ENCODE peak calls at places on chromosome 19, in seven cellular contexts. Q is naive thymus-derived CD4-positive, alpha-beta T cell; T is CD8-positive, alpha-beta T cell; E is adrenal gland; I is tibial artery; J is CD8-positive, alpha-beta memory T cell; H is iPS DF 6.9. K is an unnamed sample. For H3K9me3, the result is how much of the 10 kb centered on the place peaks cover.

GRCh38 chr19:7333198-7334118 is 15.3 kb upstream of the ARHGEF18 start:
- DNase-seq in H (no peak), J (no peak), Q (no peak), E (peak), I (no peak), T (no peak), K (no peak)

GRCh38 chr19:54728167-54728566 is 3.9 kb downstream of the KIR3DL3 start:
- DNase-seq in I (no peak), J (no peak), T (no peak), E (no peak), Q (no peak), H (no peak), K (no peak)

GRCh38 chr19:5002143-5002542 is 33.2 kb downstream of the KDM4B start:
- DNase-seq in J (no peak), Q (no peak), E (peak), H (no peak), I (no peak), T (no peak), K (no peak)

GRCh38 chr19:1855828-1856255 is 7.5 kb downstream of the KLF16 start:
- DNase-seq in T (peak), I (no peak), H (no peak), Q (no peak), E (peak), J (no peak), K (no peak)

GRCh38 chr19:18419195-18419698 is at the start of gene SSBP4:
- DNase-seq in T (peak), H (no peak), I (peak), Q (peak), E (peak), J (peak), K (peak)

GRCh38 chr19:558770-559439 is 13.5 kb upstream of the BSG start:
- DNase-seq in H (no peak), I (no peak), J (no peak), Q (no peak), T (no peak), E (no peak), K (no peak)

GRCh38 chr19:50496189-50497029 is 14.6 kb downstream of the JOSD2 start:
- DNase-seq in J (no peak), I (no peak), Q (no peak), H (no peak), T (no peak), E (no peak), K (no peak)

GRCh38 chr19:17424743-17425365 is 5.0 kb downstream of the MVB12A start:
- DNase-seq in E (peak), T (no peak), I (no peak), J (no peak), Q (no peak), H (no peak), K (no peak)

GRCh38 chr19:7619671-7620441 is 9.5 kb downstream of the XAB2 start:
- DNase-seq in I (no peak), Q (no peak), E (no peak), J (no peak), H (no peak), T (no peak), K (no peak)

GRCh38 chr19:31718041-31718440 is 368.8 kb upstream of the TSHZ3 start:
- DNase-seq in T (no peak), J (no peak), H (no peak), I (no peak), E (no peak), Q (no peak), K (no peak)

GRCh38 chr19:4009990-4010807 is 2.7 kb downstream of the PIAS4 start:
- DNase-seq in I (no peak), E (peak), H (no peak), J (no peak), T (no peak), Q (no peak), K (no peak)

GRCh38 chr19:33429891-33430673 is 56.6 kb downstream of the CEBPG start:
- DNase-seq in J (peak), H (no peak), E (no peak), Q (peak), T (peak), I (no peak), K (peak)

GRCh38 chr19:48683349-48683748 is 10.5 kb upstream of the NTN5 start:
- DNase-seq in H (no peak), E (peak), T (peak), I (no peak), J (no peak), Q (no peak), K (no peak)
- H3K27ac ChIP-seq in H (no peak), E (no peak), T (no peak), I (no peak), J (no peak), Q (no peak), K (no peak)

GRCh38 chr19:57788114-57788692 is 18.7 kb downstream of the ZNF586 start:
- DNase-seq in J (no peak), E (no peak), I (no peak), T (no peak), H (no peak), Q (no peak), K (no peak)
- H3K9me3 ChIP-seq in J (under half), E (under half), I (half or more), T (half or more), H (under half), Q (half or more), K (under half)

DNA sequence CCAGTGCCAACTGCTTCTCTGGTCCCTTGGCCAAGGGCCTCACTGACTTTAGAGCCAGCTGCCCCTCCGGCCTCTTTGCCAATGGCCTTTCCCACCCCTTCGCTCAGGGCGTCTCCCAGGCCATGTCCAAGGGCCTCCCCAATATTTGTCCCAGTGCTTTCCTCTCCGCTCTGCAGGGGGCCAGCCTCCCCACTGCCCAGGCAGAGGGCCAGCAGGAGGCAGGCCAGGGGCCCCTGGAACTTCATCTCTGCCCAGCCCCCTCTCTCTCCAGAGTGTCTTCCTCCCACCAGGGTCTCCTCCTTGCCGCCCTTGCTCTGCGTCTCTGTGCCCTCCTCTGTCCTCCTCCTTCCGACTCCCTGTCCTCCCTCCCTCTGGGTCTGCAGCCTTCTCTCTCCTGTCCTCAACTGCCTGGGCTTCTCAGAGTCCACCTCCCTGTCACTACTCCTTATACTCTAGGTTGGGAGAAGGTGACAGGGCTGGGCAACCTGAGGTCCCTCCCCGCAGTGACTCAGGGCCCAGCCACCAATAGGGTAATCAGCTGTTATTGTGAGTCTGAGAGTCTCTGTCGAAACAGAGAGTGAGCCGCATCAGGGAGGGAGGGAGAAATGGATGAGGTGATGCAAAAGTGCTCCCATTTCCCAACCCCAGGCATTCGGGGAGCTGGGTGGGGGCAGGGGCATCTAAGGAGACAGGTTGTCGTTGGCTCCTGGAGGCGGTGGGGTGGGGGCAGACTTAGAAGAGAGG is at the start of gene DMKN:
- DNase-seq in H (no peak), I (no peak), Q (no peak), E (no peak), J (no peak), T (no peak), K (no peak)
- H3K27ac ChIP-seq in H (no peak), I (no peak), Q (no peak), E (no peak), J (no peak), T (no peak), K (no peak)

GRCh38 chr19:41706741-41707501 is 1.5 kb upstream of the CEACAM5 start:
- DNase-seq in H (peak), Q (peak), I (no peak), J (peak), T (peak), E (peak), K (peak)

GRCh38 chr19:41709951-41710645 is 1.7 kb downstream of the CEACAM5 start:
- DNase-seq in T (no peak), I (no peak), H (no peak), Q (no peak), J (no peak), E (peak), K (no peak)

GRCh38 chr19:41707502-41707812 is 969 bp upstream of the CEACAM5 start:
- DNase-seq in E (no peak), T (no peak), J (no peak), I (no peak), Q (no peak), H (no peak), K (no peak)

GRCh38 chr19:41708481-41708880 is at the start of gene CEACAM5:
- DNase-seq in H (no peak), Q (no peak), I (no peak), T (no peak), J (no peak), E (no peak), K (no peak)

GRCh38 chr19:41707871-41708371 is 505 bp upstream of the CEACAM5 start:
- DNase-seq in H (no peak), E (no peak), Q (no peak), T (no peak), J (no peak), I (no peak), K (no peak)
- H3K9me3 ChIP-seq in H (under half), E (under half), Q (under half), T (under half), J (under half), I (under half), K (under half)

GRCh38 chr19:10565028-10565566 is 713 bp downstream of the KRI1 start:
- DNase-seq in I (peak), Q (no peak), J (peak), H (no peak), T (peak), E (no peak), K (peak)
- H3K27ac ChIP-seq in I (peak), Q (peak), J (peak), H (no peak), T (peak), E (peak), K (peak)

GRCh38 chr19:15666186-15666585 is 6.7 kb upstream of the CYP4F12 start:
- DNase-seq in Q (no peak), E (no peak), I (no peak), H (no peak), T (no peak), J (no peak), K (no peak)
- H3K9me3 ChIP-seq in Q (under half), E (under half), I (under half), H (under half), T (under half), J (under half), K (under half)

DNA sequence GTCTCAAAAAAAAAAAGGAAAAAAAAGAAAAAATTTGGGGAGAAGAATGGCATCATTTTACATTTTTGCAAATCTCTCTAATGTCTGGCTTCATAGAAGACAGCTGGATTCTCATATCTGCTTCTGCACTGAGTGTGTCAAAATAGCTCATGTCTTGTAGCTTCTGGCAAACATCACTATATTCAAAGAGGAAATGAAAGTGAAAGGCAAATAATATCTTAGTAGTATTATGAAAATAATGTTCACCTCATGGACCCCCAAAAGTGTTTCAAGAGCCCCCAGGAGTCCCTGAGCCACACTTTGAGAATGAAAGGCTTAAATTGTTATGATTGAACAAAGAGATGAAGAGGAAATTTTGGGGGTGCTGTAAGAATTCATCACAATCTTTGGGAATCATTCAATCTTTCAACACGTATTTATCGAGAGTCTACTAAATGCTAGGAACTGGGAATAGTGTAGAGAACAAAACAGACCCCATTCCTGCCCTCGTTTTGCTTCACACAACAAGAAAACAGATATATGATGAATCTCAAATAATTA is 1.2 kb upstream of the SLC6A16 start:
- DNase-seq in T (no peak), H (no peak), Q (no peak), I (no peak), J (no peak), E (no peak), K (no peak)
- H3K27ac ChIP-seq in T (no peak), H (no peak), Q (no peak), I (no peak), J (no peak), E (no peak), K (no peak)

GRCh38 chr19:56294557-56294956 is 20.1 kb downstream of the ZSCAN5A start:
- DNase-seq in H (no peak), T (no peak), E (no peak), Q (no peak), I (no peak), J (no peak), K (no peak)
- H3K9me3 ChIP-seq in H (under half), T (under half), E (under half), Q (under half), I (under half), J (under half), K (under half)

K was measured in effector memory CD4-positive, alpha-beta T cell.